ENCODE peak calls at places on chromosomes 13 and 19, in ten cellular contexts. M, G, I, F, W, E, Q, J, A and H are unnamed samples.

GRCh38 chr19:33809960-33810359 is 13.3 kb downstream of the KCTD15 start:
- DNase-seq in I (no peak), J (no peak), F (no peak), W (no peak), Q (no peak), G (no peak), E (no peak), M (no peak), A (no peak), H (no peak)

GRCh38 chr19:46181386-46181774 is 33.3 kb downstream of the IGFL2 start:
- DNase-seq in I (no peak), G (no peak), M (no peak), F (peak; percentile 69), Q (no peak), J (no peak), A (peak; percentile 16), W (no peak), E (no peak), H (no peak)

GRCh38 chr19:18436651-18437478 is 1.1 kb downstream of the ISYNA1 start:
- DNase-seq in Q (peak; percentile 94), M (peak; percentile 97), J (peak; percentile 91), A (peak; percentile 83), I (peak; percentile 88), E (peak; percentile 77), G (peak; percentile 74), W (peak; percentile 90), F (peak; percentile 69), H (no peak)

GRCh38 chr13:41925014-41925413 is 35.9 kb downstream of the VWA8 start:
- DNase-seq in E (no peak), F (no peak), J (no peak), Q (no peak), W (no peak), G (no peak), I (no peak), A (no peak), M (no peak), H (no peak)

GRCh38 chr19:42386974-42387707 is 3.0 kb downstream of the CNFN start:
- DNase-seq in F (peak; percentile 64), A (peak; percentile 78), I (peak; percentile 67), J (peak; percentile 72), Q (peak; percentile 77), G (peak; percentile 53), W (peak; percentile 88), E (peak; percentile 64), M (peak; percentile 70), H (no peak)

GRCh38 chr19:10000171-10000826 is 10.0 kb downstream of the COL5A3 start:
- DNase-seq in J (peak; percentile 78), E (peak; percentile 61), F (peak; percentile 51), A (peak; percentile 76), G (peak; percentile 59), M (peak; percentile 83), W (peak; percentile 80), I (peak; percentile 75), Q (peak; percentile 74), H (peak; percentile 35)

GRCh38 chr19:49481020-49481683 is 6.3 kb upstream of the RPL13A start:
- DNase-seq in J (no peak), I (no peak), M (no peak), Q (no peak), W (no peak), G (no peak), E (no peak), A (no peak), F (no peak), H (no peak)

GRCh38 chr13:29522044-29522685 is 73.3 kb downstream of the SLC7A1 start:
- DNase-seq in I (peak; percentile 70), F (no peak), W (no peak), G (no peak), E (no peak), A (no peak), M (no peak), J (no peak), Q (no peak), H (no peak)

GRCh38 chr19:28456264-28456663 is 756.7 kb downstream of the UQCRFS1 start:
- DNase-seq in G (no peak), Q (no peak), J (no peak), E (no peak), W (no peak), F (no peak), A (no peak), M (no peak), I (no peak), H (no peak)

GRCh38 chr19:4678881-4679379 is 8.8 kb upstream of the MYDGF start:
- DNase-seq in W (no peak), E (no peak), I (no peak), J (no peak), M (peak; percentile 59), F (no peak), A (peak; percentile 22), G (no peak), Q (no peak), H (peak; percentile 81)

GRCh38 chr19:58040751-58041525 is 7.1 kb downstream of the ZSCAN1 start:
- DNase-seq in A (no peak), W (no peak), I (no peak), E (no peak), Q (no peak), J (no peak), F (no peak), G (no peak), M (no peak), H (no peak)

GRCh38 chr13:75356426-75356825 is 125.5 kb downstream of the TBC1D4 start:
- DNase-seq in Q (no peak), W (no peak), F (no peak), M (no peak), A (no peak), G (no peak), E (no peak), I (no peak), J (no peak), H (no peak)

GRCh38 chr19:33335446-33335845 is 33.1 kb upstream of the CEBPA start:
- DNase-seq in G (no peak), E (no peak), A (no peak), I (no peak), Q (no peak), W (no peak), M (no peak), J (no peak), F (no peak), H (no peak)

GRCh38 chr13:76213423-76213904 is 577.3 kb downstream of the LMO7 start:
- DNase-seq in F (peak; percentile 14), E (no peak), W (no peak), A (no peak), G (no peak), J (no peak), M (no peak), Q (no peak), I (no peak), H (no peak)

GRCh38 chr19:54312436-54313362 is at the start of gene LILRA5:
- DNase-seq in I (no peak), F (peak; percentile 97), W (no peak), J (peak; percentile 70), M (no peak), G (no peak), E (no peak), Q (no peak), A (no peak), H (no peak)

GRCh38 chr19:52961981-52962380 is 700 bp downstream of the ZNF816 start:
- DNase-seq in I (no peak), W (no peak), E (no peak), Q (no peak), G (no peak), F (peak; percentile 37), A (no peak), M (no peak), J (no peak), H (no peak)

GRCh38 chr13:73059460-73060250 is 850 bp downstream of the KLF5 start:
- DNase-seq in M (peak; percentile 69), E (no peak), I (peak; percentile 47), F (no peak), W (peak; percentile 54), J (peak; percentile 57), A (peak; percentile 32), Q (peak; percentile 39), G (peak; percentile 63), H (no peak)

GRCh38 chr13:112509190-112509589 is 78.8 kb downstream of the TUBGCP3 start:
- DNase-seq in I (no peak), W (no peak), G (no peak), M (peak; percentile 72), A (no peak), E (no peak), F (no peak), J (no peak), Q (no peak), H (no peak)

GRCh38 chr13:80084086-80084676 is 256.7 kb downstream of the SPRY2 start:
- DNase-seq in E (no peak), F (no peak), J (no peak), A (no peak), M (no peak), W (no peak), G (no peak), I (no peak), Q (no peak), H (no peak)

GRCh38 chr13:86856996-86857395 is 814.2 kb upstream of the SLITRK5 start:
- DNase-seq in F (no peak), I (no peak), J (no peak), E (no peak), G (no peak), W (no peak), M (no peak), A (no peak), Q (no peak), H (no peak)